ENCODE peak calls at places on chromosomes 5 and 9, in nine cellular contexts. One of them, this sample, is unnamed. For H3K36me3, the result is how much of the 10 kb centered on the place peaks cover.

GRCh38 chr9:110257097-110257955 is 1.0 kb upstream of the TXN start:
- DNase-seq in adrenal gland: peak
- DNase-seq in IMR-90: peak
- DNase-seq in stomach: peak
- DNase-seq in transverse colon: peak
- DNase-seq in gastrocnemius medialis: no peak
- DNase-seq in suprapubic skin: no peak
- DNase-seq in Peyer's patch: no peak
- DNase-seq in body of pancreas: peak
- DNase-seq in this sample: no peak

GRCh38 chr5:142012186-142012785 is 541 bp downstream of the GNPDA1 start:
- DNase-seq in adrenal gland: peak
- DNase-seq in IMR-90: no peak
- DNase-seq in stomach: peak
- DNase-seq in transverse colon: peak
- DNase-seq in gastrocnemius medialis: peak
- DNase-seq in suprapubic skin: no peak
- DNase-seq in Peyer's patch: peak
- DNase-seq in body of pancreas: peak
- DNase-seq in this sample: no peak

GRCh38 chr5:160083501-160083900 is 35.7 kb downstream of the PWWP2A start:
- DNase-seq in adrenal gland: no peak
- DNase-seq in IMR-90: no peak
- DNase-seq in stomach: no peak
- DNase-seq in transverse colon: no peak
- DNase-seq in gastrocnemius medialis: no peak
- DNase-seq in suprapubic skin: no peak
- DNase-seq in Peyer's patch: no peak
- DNase-seq in body of pancreas: no peak
- DNase-seq in this sample: no peak

GRCh38 chr5:142151436-142152382 is 43.1 kb downstream of the NDFIP1 start:
- DNase-seq in adrenal gland: peak
- DNase-seq in IMR-90: peak
- DNase-seq in stomach: peak
- DNase-seq in transverse colon: peak
- DNase-seq in gastrocnemius medialis: no peak
- DNase-seq in suprapubic skin: no peak
- DNase-seq in Peyer's patch: peak
- DNase-seq in body of pancreas: peak
- DNase-seq in this sample: no peak

GRCh38 chr9:131627846-131628820 is 82.8 kb downstream of the PRRT1B start:
- DNase-seq in adrenal gland: peak
- DNase-seq in IMR-90: peak
- DNase-seq in stomach: peak
- DNase-seq in transverse colon: peak
- DNase-seq in gastrocnemius medialis: peak
- DNase-seq in suprapubic skin: no peak
- DNase-seq in Peyer's patch: peak
- DNase-seq in body of pancreas: peak
- DNase-seq in this sample: no peak

GRCh38 chr9:74551266-74551665 is 54.1 kb downstream of the RORB start:
- DNase-seq in adrenal gland: no peak
- DNase-seq in IMR-90: no peak
- DNase-seq in stomach: no peak
- DNase-seq in transverse colon: no peak
- DNase-seq in gastrocnemius medialis: no peak
- DNase-seq in suprapubic skin: no peak
- DNase-seq in Peyer's patch: no peak
- DNase-seq in body of pancreas: no peak
- DNase-seq in this sample: no peak

GRCh38 chr5:122515709-122516431 is 203.8 kb downstream of the SNCAIP start:
- DNase-seq in adrenal gland: peak
- DNase-seq in IMR-90: peak
- DNase-seq in stomach: peak
- DNase-seq in transverse colon: peak
- DNase-seq in gastrocnemius medialis: no peak
- DNase-seq in suprapubic skin: no peak
- DNase-seq in Peyer's patch: peak
- DNase-seq in body of pancreas: peak
- DNase-seq in this sample: no peak

GRCh38 chr9:76373173-76373771 is 21.0 kb downstream of the RFK start:
- DNase-seq in adrenal gland: peak
- DNase-seq in IMR-90: peak
- DNase-seq in stomach: peak
- DNase-seq in transverse colon: peak
- DNase-seq in gastrocnemius medialis: peak
- DNase-seq in suprapubic skin: no peak
- DNase-seq in Peyer's patch: no peak
- DNase-seq in body of pancreas: peak
- DNase-seq in this sample: no peak

GRCh38 chr5:131986161-131986912 is 25.1 kb downstream of the ACSL6 start:
- DNase-seq in adrenal gland: no peak
- DNase-seq in IMR-90: peak
- DNase-seq in stomach: no peak
- DNase-seq in transverse colon: no peak
- DNase-seq in gastrocnemius medialis: peak
- DNase-seq in suprapubic skin: no peak
- DNase-seq in Peyer's patch: no peak
- DNase-seq in body of pancreas: no peak
- DNase-seq in this sample: no peak

GRCh38 chr9:35814106-35814840 is 569 bp downstream of the HINT2 start:
- DNase-seq in adrenal gland: peak
- DNase-seq in IMR-90: peak
- DNase-seq in stomach: peak
- DNase-seq in transverse colon: peak
- DNase-seq in gastrocnemius medialis: peak
- DNase-seq in suprapubic skin: peak
- DNase-seq in Peyer's patch: peak
- DNase-seq in body of pancreas: peak
- DNase-seq in this sample: no peak

GRCh38 chr9:107484117-107484723 is 5.3 kb downstream of the KLF4 start:
- DNase-seq in adrenal gland: no peak
- DNase-seq in IMR-90: peak
- DNase-seq in stomach: no peak
- DNase-seq in transverse colon: peak
- DNase-seq in gastrocnemius medialis: peak
- DNase-seq in suprapubic skin: no peak
- DNase-seq in Peyer's patch: no peak
- DNase-seq in body of pancreas: peak
- DNase-seq in this sample: no peak

GRCh38 chr9:74562611-74563010 is 65.5 kb downstream of the RORB start:
- DNase-seq in adrenal gland: no peak
- DNase-seq in IMR-90: no peak
- DNase-seq in stomach: no peak
- DNase-seq in transverse colon: no peak
- DNase-seq in gastrocnemius medialis: no peak
- DNase-seq in suprapubic skin: no peak
- DNase-seq in Peyer's patch: no peak
- DNase-seq in body of pancreas: no peak
- DNase-seq in this sample: no peak

GRCh38 chr5:3353561-3353960 is 242.1 kb upstream of the IRX1 start:
- DNase-seq in adrenal gland: no peak
- DNase-seq in IMR-90: no peak
- DNase-seq in stomach: peak
- DNase-seq in transverse colon: no peak
- DNase-seq in gastrocnemius medialis: no peak
- DNase-seq in suprapubic skin: peak
- DNase-seq in Peyer's patch: no peak
- DNase-seq in body of pancreas: no peak
- DNase-seq in this sample: no peak

GRCh38 chr9:119768266-119768665 is 399.0 kb upstream of the BRINP1 start:
- DNase-seq in adrenal gland: no peak
- DNase-seq in IMR-90: no peak
- DNase-seq in stomach: no peak
- DNase-seq in transverse colon: no peak
- DNase-seq in gastrocnemius medialis: no peak
- DNase-seq in suprapubic skin: no peak
- DNase-seq in Peyer's patch: no peak
- DNase-seq in body of pancreas: no peak
- DNase-seq in this sample: no peak

GRCh38 chr9:137456864-137457405 is 2.2 kb downstream of the NSMF start:
- DNase-seq in adrenal gland: peak
- DNase-seq in IMR-90: no peak
- DNase-seq in stomach: no peak
- DNase-seq in transverse colon: no peak
- DNase-seq in gastrocnemius medialis: peak
- DNase-seq in suprapubic skin: no peak
- DNase-seq in Peyer's patch: no peak
- DNase-seq in body of pancreas: no peak
- DNase-seq in this sample: no peak

GRCh38 chr5:140324834-140325195 is 21.6 kb downstream of the HBEGF start:
- DNase-seq in adrenal gland: no peak
- DNase-seq in IMR-90: peak
- DNase-seq in stomach: no peak
- DNase-seq in transverse colon: no peak
- DNase-seq in gastrocnemius medialis: no peak
- DNase-seq in suprapubic skin: no peak
- DNase-seq in Peyer's patch: no peak
- DNase-seq in body of pancreas: no peak
- DNase-seq in this sample: no peak

GRCh38 chr5:463952-464351 is 21.0 kb downstream of the EXOC3 start:
- DNase-seq in adrenal gland: no peak
- DNase-seq in IMR-90: no peak
- DNase-seq in stomach: no peak
- DNase-seq in transverse colon: peak
- DNase-seq in gastrocnemius medialis: peak
- DNase-seq in suprapubic skin: peak
- DNase-seq in Peyer's patch: peak
- DNase-seq in body of pancreas: no peak
- DNase-seq in this sample: no peak

GRCh38 chr9:97856857-97857602 is 4.0 kb downstream of the FOXE1 start:
- DNase-seq in adrenal gland: no peak
- DNase-seq in IMR-90: no peak
- DNase-seq in stomach: no peak
- DNase-seq in transverse colon: no peak
- DNase-seq in gastrocnemius medialis: no peak
- DNase-seq in suprapubic skin: no peak
- DNase-seq in Peyer's patch: no peak
- DNase-seq in body of pancreas: no peak
- DNase-seq in this sample: no peak

GRCh38 chr9:1366300-1366699 is 316.1 kb downstream of the DMRT2 start:
- DNase-seq in adrenal gland: no peak
- DNase-seq in IMR-90: no peak
- DNase-seq in stomach: no peak
- DNase-seq in transverse colon: no peak
- DNase-seq in gastrocnemius medialis: no peak
- DNase-seq in suprapubic skin: no peak
- DNase-seq in Peyer's patch: no peak
- DNase-seq in body of pancreas: no peak
- DNase-seq in this sample: no peak

GRCh38 chr9:124724415-124725067 is 46.6 kb downstream of the NR6A1 start:
- DNase-seq in adrenal gland: no peak
- DNase-seq in IMR-90: no peak
- DNase-seq in stomach: no peak
- DNase-seq in transverse colon: no peak
- DNase-seq in gastrocnemius medialis: no peak
- DNase-seq in suprapubic skin: no peak
- DNase-seq in Peyer's patch: no peak
- DNase-seq in body of pancreas: no peak
- DNase-seq in this sample: no peak

GRCh38 chr9:126915281-126915816 is 767 bp downstream of the RALGPS1 start:
- DNase-seq in adrenal gland: peak
- DNase-seq in IMR-90: no peak
- DNase-seq in stomach: peak
- DNase-seq in transverse colon: peak
- DNase-seq in gastrocnemius medialis: peak
- DNase-seq in suprapubic skin: peak
- DNase-seq in Peyer's patch: peak
- DNase-seq in body of pancreas: peak
- DNase-seq in this sample: no peak
- H3K4me3 ChIP-seq in adrenal gland: no peak
- H3K4me3 ChIP-seq in IMR-90: peak
- H3K4me3 ChIP-seq in stomach: peak
- H3K4me3 ChIP-seq in transverse colon: peak
- H3K4me3 ChIP-seq in gastrocnemius medialis: no peak
- H3K4me3 ChIP-seq in suprapubic skin: peak
- H3K4me3 ChIP-seq in Peyer's patch: peak
- H3K4me3 ChIP-seq in body of pancreas: peak
- H3K4me3 ChIP-seq in this sample: peak

DNA sequence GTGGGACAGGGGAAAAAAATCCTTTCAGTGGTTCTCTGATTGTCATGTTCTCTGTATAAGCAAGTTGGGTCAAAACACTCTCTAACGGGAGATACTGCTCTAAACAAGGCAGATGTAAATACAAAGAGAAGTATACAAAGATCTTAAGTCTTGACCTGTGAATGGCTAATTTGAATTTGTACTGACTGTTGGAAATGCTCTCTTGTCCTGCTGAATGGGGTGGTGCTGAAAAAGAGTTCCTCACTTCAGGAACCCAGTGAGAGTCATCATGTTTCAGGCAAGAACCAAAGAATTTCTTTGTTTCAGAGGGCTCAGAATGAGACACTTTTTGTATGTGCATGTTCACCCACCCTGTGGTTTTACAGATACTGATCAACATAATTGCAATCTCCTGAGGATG is 461.0 kb downstream of the NR2F1-AS1 start:
- DNase-seq in adrenal gland: no peak
- DNase-seq in IMR-90: no peak
- DNase-seq in stomach: no peak
- DNase-seq in transverse colon: no peak
- DNase-seq in gastrocnemius medialis: no peak
- DNase-seq in suprapubic skin: no peak
- DNase-seq in Peyer's patch: no peak
- DNase-seq in body of pancreas: no peak
- DNase-seq in this sample: no peak
- TF ChIP-seq POLR2A in adrenal gland: no peak
- TF ChIP-seq POLR2A in IMR-90: no peak
- TF ChIP-seq POLR2A in stomach: no peak
- TF ChIP-seq POLR2A in transverse colon: no peak
- TF ChIP-seq POLR2A in gastrocnemius medialis: no peak
- TF ChIP-seq POLR2A in suprapubic skin: no peak
- TF ChIP-seq POLR2A in Peyer's patch: no peak
- TF ChIP-seq POLR2A in body of pancreas: no peak
- TF ChIP-seq POLR2A in this sample: no peak

DNA sequence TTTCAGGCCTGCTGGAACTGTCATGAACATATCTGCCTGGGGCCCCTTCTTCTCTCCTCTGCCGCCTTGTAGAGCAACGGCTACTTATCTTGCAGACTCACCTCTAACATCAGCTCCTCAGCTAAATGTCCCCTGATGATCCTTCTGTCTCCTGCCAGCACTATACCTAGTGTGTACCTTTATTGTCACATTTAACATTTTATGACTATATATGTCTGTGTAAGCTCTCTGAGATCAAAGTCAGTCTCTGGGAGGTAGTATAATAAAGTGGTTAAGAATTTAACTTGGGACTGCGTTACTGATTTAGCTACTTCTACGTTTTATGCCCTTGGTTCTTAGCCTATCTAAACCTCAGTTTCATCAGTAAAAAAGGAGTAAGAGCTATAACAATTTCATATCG is 2.2 kb downstream of the TMED7 start:
- DNase-seq in adrenal gland: no peak
- DNase-seq in IMR-90: no peak
- DNase-seq in stomach: no peak
- DNase-seq in transverse colon: no peak
- DNase-seq in gastrocnemius medialis: no peak
- DNase-seq in suprapubic skin: no peak
- DNase-seq in Peyer's patch: no peak
- DNase-seq in body of pancreas: no peak
- DNase-seq in this sample: no peak
- H3K36me3 ChIP-seq in adrenal gland: under half
- H3K36me3 ChIP-seq in IMR-90: under half
- H3K36me3 ChIP-seq in stomach: under half
- H3K36me3 ChIP-seq in transverse colon: under half
- H3K36me3 ChIP-seq in gastrocnemius medialis: under half
- H3K36me3 ChIP-seq in suprapubic skin: under half
- H3K36me3 ChIP-seq in Peyer's patch: under half
- H3K36me3 ChIP-seq in body of pancreas: under half
- H3K36me3 ChIP-seq in this sample: under half

GRCh38 chr9:134643306-134643705 is 1.7 kb downstream of the COL5A1 start:
- DNase-seq in adrenal gland: no peak
- DNase-seq in IMR-90: peak
- DNase-seq in stomach: no peak
- DNase-seq in transverse colon: no peak
- DNase-seq in gastrocnemius medialis: no peak
- DNase-seq in suprapubic skin: no peak
- DNase-seq in Peyer's patch: no peak
- DNase-seq in body of pancreas: no peak
- DNase-seq in this sample: no peak
- H3K4me3 ChIP-seq in adrenal gland: no peak
- H3K4me3 ChIP-seq in IMR-90: peak
- H3K4me3 ChIP-seq in stomach: peak
- H3K4me3 ChIP-seq in transverse colon: peak
- H3K4me3 ChIP-seq in gastrocnemius medialis: peak
- H3K4me3 ChIP-seq in suprapubic skin: peak
- H3K4me3 ChIP-seq in Peyer's patch: peak
- H3K4me3 ChIP-seq in body of pancreas: no peak
- H3K4me3 ChIP-seq in this sample: peak

This sample was measured in esophagus squamous epithelium.